ENCODE peak calls at places on chromosomes 11 and 22, in six cellular contexts. P is ACHN; A is GM20000; O is stimulated activated CD4-positive, alpha-beta T cell treated with anti-CD3 and anti-CD28 coated beads, Interleukin-4, amount 100 ng/mL, for 4 hours; B is AG04450; J is NCI-H460. L is an unnamed sample.
A peak's percentile ranks its signal among the peaks of the same experiment; 100 is the strongest.

GRCh38 chr11:70899616-70900015 is 352.8 kb downstream of the SHANK2 start:
- DNase-seq in B (no peak), O (no peak), P (no peak), A (no peak), J (no peak), L (no peak)

GRCh38 chr11:45178890-45179663 is 32.6 kb downstream of the PRDM11 start:
- DNase-seq in J (no peak), A (no peak), B (no peak), P (no peak), O (no peak), L (no peak)

GRCh38 chr11:64000026-64000739 is 13.9 kb downstream of the OTUB1 start:
- DNase-seq in J (no peak), A (peak; percentile 97), B (no peak), P (peak; percentile 67), O (peak; percentile 74), L (no peak)

GRCh38 chr11:125941606-125942275 is 4.1 kb upstream of the VSIG10L2 start:
- DNase-seq in B (no peak), O (peak; percentile 45), A (peak; percentile 71), J (peak; percentile 22), P (peak; percentile 22), L (peak; percentile 47)

GRCh38 chr11:97764605-97765004 is 1256.1 kb upstream of the CNTN5 start:
- DNase-seq in A (no peak), O (no peak), J (no peak), P (no peak), B (no peak), L (no peak)

GRCh38 chr22:41431656-41432055 is 14.9 kb downstream of the TOB2 start:
- DNase-seq in A (no peak), B (no peak), P (no peak), O (no peak), J (no peak), L (no peak)

GRCh38 chr22:50641696-50642607 is 14.0 kb upstream of the ARSA start:
- DNase-seq in O (no peak), J (no peak), A (no peak), B (no peak), P (no peak), L (no peak)

GRCh38 chr11:79209540-79210266 is 231.1 kb downstream of the TENM4 start:
- DNase-seq in P (no peak), B (no peak), O (no peak), J (no peak), A (no peak), L (no peak)

GRCh38 chr11:69637956-69638871 is 2.7 kb upstream of the CCND1 start:
- DNase-seq in A (no peak), B (no peak), P (no peak), O (no peak), J (no peak), L (peak; percentile 51)

GRCh38 chr11:12706531-12707499 is 32.6 kb downstream of the TEAD1 start:
- DNase-seq in O (no peak), A (no peak), B (no peak), P (no peak), J (no peak), L (no peak)

GRCh38 chr11:8110396-8110795 is 29.4 kb downstream of the TUB start:
- DNase-seq in P (no peak), A (no peak), O (no peak), J (no peak), B (no peak), L (no peak)

GRCh38 chr11:78532991-78533861 is 41.4 kb downstream of the NARS2 start:
- DNase-seq in B (no peak), P (no peak), J (no peak), O (no peak), A (peak; percentile 31), L (no peak)

GRCh38 chr11:116701297-116701801 is 71.4 kb downstream of the BUD13 start:
- DNase-seq in O (no peak), P (no peak), J (no peak), A (no peak), B (no peak), L (no peak)

GRCh38 chr11:36219996-36220395 is 69.2 kb downstream of the COMMD9 start:
- DNase-seq in J (no peak), A (no peak), O (no peak), B (no peak), P (no peak), L (no peak)

GRCh38 chr11:5767056-5767455 is 13.0 kb downstream of the OR52N4 start:
- DNase-seq in B (no peak), O (no peak), J (no peak), A (no peak), P (no peak), L (no peak)

GRCh38 chr11:78076733-78077403 is 2.8 kb downstream of the NDUFC2 start:
- DNase-seq in B (no peak), J (no peak), O (no peak), P (no peak), A (no peak), L (no peak)

GRCh38 chr11:65589444-65590239 is 6.0 kb downstream of the KCNK7 start:
- DNase-seq in J (no peak), O (no peak), P (no peak), B (no peak), A (peak; percentile 87), L (no peak)

GRCh38 chr11:131422491-131422890 is 52.1 kb downstream of the NTM start:
- DNase-seq in O (no peak), J (peak; percentile 42), P (no peak), A (no peak), B (no peak), L (no peak)

GRCh38 chr11:44047931-44048431 is at the start of gene ACCSL:
- DNase-seq in J (no peak), A (no peak), O (no peak), B (no peak), P (no peak), L (no peak)

GRCh38 chr11:97888641-97889040 is 1132.1 kb upstream of the CNTN5 start:
- DNase-seq in P (no peak), B (no peak), A (no peak), J (no peak), O (no peak), L (no peak)

GRCh38 chr11:116510166-116510565 is 262.6 kb downstream of the BUD13 start:
- DNase-seq in J (no peak), B (no peak), A (no peak), O (no peak), P (no peak), L (no peak)

GRCh38 chr22:27267145-27267544 is 534.4 kb downstream of the MN1 start:
- DNase-seq in O (no peak), J (no peak), B (no peak), P (no peak), A (no peak), L (no peak)

GRCh38 chr11:65575568-65576231 is at the start of gene EHBP1L1:
- DNase-seq in J (peak; percentile 43), B (no peak), P (peak; percentile 69), O (peak; percentile 77), A (peak; percentile 97), L (peak; percentile 70)

GRCh38 chr11:117182551-117182935 is 4.0 kb downstream of the SIDT2 start:
- DNase-seq in A (no peak), O (no peak), J (no peak), P (no peak), B (no peak), L (no peak)

GRCh38 chr11:15073361-15074205 is at the start of gene CALCB:
- DNase-seq in B (no peak), A (no peak), P (peak; percentile 4), J (no peak), O (peak; percentile 35), L (no peak)

GRCh38 chr11:112877561-112877960 is 83.7 kb upstream of the NCAM1 start:
- DNase-seq in J (no peak), O (no peak), A (no peak), B (no peak), P (no peak), L (no peak)

GRCh38 chr11:898160-898517 is 12.5 kb downstream of the CHID1 start:
- DNase-seq in B (no peak), A (no peak), P (peak; percentile 49), O (no peak), J (no peak), L (peak; percentile 36)

L was measured in HTR-8/SVneo.